ENCODE peak calls at places on chromosomes 3 and 15, in five cellular contexts. One of them, this sample, is unnamed.

GRCh38 chr15:65752151-65752700 is 39.9 kb downstream of the DENND4A start:
- DNase-seq in T-helper 9 cell: no peak
- DNase-seq in neural crest cell: no peak
- DNase-seq in germinal center: no peak
- DNase-seq in NCI-H1092 treated with DMSO at 0.1 percent for 48 hours: no peak
- DNase-seq in this sample: no peak

GRCh38 chr3:30492581-30493192 is 113.7 kb upstream of the TGFBR2 start:
- DNase-seq in T-helper 9 cell: no peak
- DNase-seq in neural crest cell: no peak
- DNase-seq in germinal center: no peak
- DNase-seq in NCI-H1092 treated with DMSO at 0.1 percent for 48 hours: no peak
- DNase-seq in this sample: no peak

GRCh38 chr3:38623539-38623938 is 25.9 kb downstream of the SCN5A start:
- DNase-seq in T-helper 9 cell: no peak
- DNase-seq in neural crest cell: no peak
- DNase-seq in germinal center: no peak
- DNase-seq in NCI-H1092 treated with DMSO at 0.1 percent for 48 hours: no peak
- DNase-seq in this sample: no peak

GRCh38 chr15:31598620-31599019 is 272.0 kb downstream of the KLF13 start:
- DNase-seq in T-helper 9 cell: no peak
- DNase-seq in neural crest cell: no peak
- DNase-seq in germinal center: no peak
- DNase-seq in NCI-H1092 treated with DMSO at 0.1 percent for 48 hours: no peak
- DNase-seq in this sample: no peak

GRCh38 chr3:141289228-141289772 is 57.7 kb downstream of the PXYLP1 start:
- DNase-seq in T-helper 9 cell: no peak
- DNase-seq in neural crest cell: no peak
- DNase-seq in germinal center: no peak
- DNase-seq in NCI-H1092 treated with DMSO at 0.1 percent for 48 hours: no peak
- DNase-seq in this sample: no peak

GRCh38 chr3:101466465-101467309 is 46.3 kb downstream of the SENP7 start:
- DNase-seq in T-helper 9 cell: no peak
- DNase-seq in neural crest cell: peak; percentile 20
- DNase-seq in germinal center: no peak
- DNase-seq in NCI-H1092 treated with DMSO at 0.1 percent for 48 hours: no peak
- DNase-seq in this sample: no peak

GRCh38 chr3:23710555-23710954 is 95.2 kb upstream of the UBE2E1 start:
- DNase-seq in T-helper 9 cell: no peak
- DNase-seq in neural crest cell: no peak
- DNase-seq in germinal center: no peak
- DNase-seq in NCI-H1092 treated with DMSO at 0.1 percent for 48 hours: no peak
- DNase-seq in this sample: no peak

GRCh38 chr15:60840703-60841411 is 361.9 kb upstream of the ICE2 start:
- DNase-seq in T-helper 9 cell: peak; percentile 34
- DNase-seq in neural crest cell: no peak
- DNase-seq in germinal center: no peak
- DNase-seq in NCI-H1092 treated with DMSO at 0.1 percent for 48 hours: no peak
- DNase-seq in this sample: no peak

GRCh38 chr3:52044869-52045616 is 11.3 kb downstream of the DUSP7 start:
- DNase-seq in T-helper 9 cell: no peak
- DNase-seq in neural crest cell: no peak
- DNase-seq in germinal center: no peak
- DNase-seq in NCI-H1092 treated with DMSO at 0.1 percent for 48 hours: no peak
- DNase-seq in this sample: no peak

GRCh38 chr15:101046826-101047225 is 127.7 kb downstream of the LRRK1 start:
- DNase-seq in T-helper 9 cell: no peak
- DNase-seq in neural crest cell: no peak
- DNase-seq in germinal center: no peak
- DNase-seq in NCI-H1092 treated with DMSO at 0.1 percent for 48 hours: no peak
- DNase-seq in this sample: no peak

GRCh38 chr15:25054943-25055342 is 100.2 kb downstream of the SNRPN start:
- DNase-seq in T-helper 9 cell: no peak
- DNase-seq in neural crest cell: no peak
- DNase-seq in germinal center: no peak
- DNase-seq in NCI-H1092 treated with DMSO at 0.1 percent for 48 hours: no peak
- DNase-seq in this sample: no peak

GRCh38 chr15:81071705-81072104 is 62.4 kb upstream of the CFAP161 start:
- DNase-seq in T-helper 9 cell: no peak
- DNase-seq in neural crest cell: no peak
- DNase-seq in germinal center: no peak
- DNase-seq in NCI-H1092 treated with DMSO at 0.1 percent for 48 hours: no peak
- DNase-seq in this sample: no peak

GRCh38 chr15:98653686-98654085 is 5.3 kb downstream of the IGF1R start:
- DNase-seq in T-helper 9 cell: no peak
- DNase-seq in neural crest cell: no peak
- DNase-seq in germinal center: no peak
- DNase-seq in NCI-H1092 treated with DMSO at 0.1 percent for 48 hours: no peak
- DNase-seq in this sample: no peak

GRCh38 chr15:84949043-84949442 is 32.6 kb upstream of the PDE8A start:
- DNase-seq in T-helper 9 cell: no peak
- DNase-seq in neural crest cell: no peak
- DNase-seq in germinal center: no peak
- DNase-seq in NCI-H1092 treated with DMSO at 0.1 percent for 48 hours: no peak
- DNase-seq in this sample: no peak

GRCh38 chr15:39770748-39771689 is 11.6 kb downstream of the FSIP1 start:
- DNase-seq in T-helper 9 cell: no peak
- DNase-seq in neural crest cell: no peak
- DNase-seq in germinal center: no peak
- DNase-seq in NCI-H1092 treated with DMSO at 0.1 percent for 48 hours: no peak
- DNase-seq in this sample: peak; percentile 71

GRCh38 chr15:40493089-40493840 is 22.5 kb downstream of the CHST14 start:
- DNase-seq in T-helper 9 cell: peak; percentile 23
- DNase-seq in neural crest cell: no peak
- DNase-seq in germinal center: no peak
- DNase-seq in NCI-H1092 treated with DMSO at 0.1 percent for 48 hours: no peak
- DNase-seq in this sample: no peak

GRCh38 chr15:60798821-60799220 is 319.9 kb upstream of the ICE2 start:
- DNase-seq in T-helper 9 cell: no peak
- DNase-seq in neural crest cell: no peak
- DNase-seq in germinal center: no peak
- DNase-seq in NCI-H1092 treated with DMSO at 0.1 percent for 48 hours: no peak
- DNase-seq in this sample: no peak

GRCh38 chr3:98954806-98955205 is 53.3 kb upstream of the DCBLD2 start:
- DNase-seq in T-helper 9 cell: no peak
- DNase-seq in neural crest cell: no peak
- DNase-seq in germinal center: no peak
- DNase-seq in NCI-H1092 treated with DMSO at 0.1 percent for 48 hours: no peak
- DNase-seq in this sample: no peak

GRCh38 chr3:71684752-71685151 is 40.5 kb downstream of the EIF4E3 start:
- DNase-seq in T-helper 9 cell: no peak
- DNase-seq in neural crest cell: no peak
- DNase-seq in germinal center: no peak
- DNase-seq in NCI-H1092 treated with DMSO at 0.1 percent for 48 hours: no peak
- DNase-seq in this sample: no peak

GRCh38 chr15:49415171-49415570 is 7.9 kb upstream of the FGF7 start:
- DNase-seq in T-helper 9 cell: no peak
- DNase-seq in neural crest cell: no peak
- DNase-seq in germinal center: no peak
- DNase-seq in NCI-H1092 treated with DMSO at 0.1 percent for 48 hours: no peak
- DNase-seq in this sample: no peak

GRCh38 chr3:3071136-3071535 is 39.0 kb downstream of the IL5RA start:
- DNase-seq in T-helper 9 cell: no peak
- DNase-seq in neural crest cell: no peak
- DNase-seq in germinal center: no peak
- DNase-seq in NCI-H1092 treated with DMSO at 0.1 percent for 48 hours: no peak
- DNase-seq in this sample: no peak

This sample was measured in NCI-H2171 treated with DMSO at 0.1 percent for 48 hours.